ENCODE peak calls at places on chromosomes 13 and 19, in ten cellular contexts. One of them, this sample, is unnamed.

GRCh38 chr19:46372901-46373572 is 26.1 kb downstream of the PPP5C start:
- DNase-seq in AG10803: peak
- DNase-seq in tibial artery: no peak
- DNase-seq in NCI-H2081: no peak
- DNase-seq in NB4: peak
- DNase-seq in omental fat pad: no peak
- DNase-seq in GM10248: no peak
- DNase-seq in left cardiac atrium: no peak
- DNase-seq in psoas muscle: no peak
- DNase-seq in endothelial cell: peak
- DNase-seq in this sample: no peak

GRCh38 chr13:51929699-51930098 is 67.9 kb downstream of the CCDC70 start:
- DNase-seq in AG10803: no peak
- DNase-seq in tibial artery: no peak
- DNase-seq in NCI-H2081: no peak
- DNase-seq in NB4: no peak
- DNase-seq in omental fat pad: no peak
- DNase-seq in GM10248: no peak
- DNase-seq in left cardiac atrium: no peak
- DNase-seq in psoas muscle: no peak
- DNase-seq in endothelial cell: no peak
- DNase-seq in this sample: no peak

GRCh38 chr19:8592231-8593009 is 15.2 kb upstream of the MYO1F start:
- DNase-seq in AG10803: peak
- DNase-seq in tibial artery: peak
- DNase-seq in NCI-H2081: no peak
- DNase-seq in NB4: peak
- DNase-seq in omental fat pad: peak
- DNase-seq in GM10248: peak
- DNase-seq in left cardiac atrium: peak
- DNase-seq in psoas muscle: peak
- DNase-seq in endothelial cell: peak
- DNase-seq in this sample: peak

GRCh38 chr19:15779756-15780476 is 7.5 kb upstream of the OR10H5 start:
- DNase-seq in AG10803: peak
- DNase-seq in tibial artery: peak
- DNase-seq in NCI-H2081: no peak
- DNase-seq in NB4: no peak
- DNase-seq in omental fat pad: no peak
- DNase-seq in GM10248: no peak
- DNase-seq in left cardiac atrium: peak
- DNase-seq in psoas muscle: peak
- DNase-seq in endothelial cell: no peak
- DNase-seq in this sample: no peak

GRCh38 chr19:1261863-1262686 is 7.1 kb upstream of the CIRBP start:
- DNase-seq in AG10803: peak
- DNase-seq in tibial artery: peak
- DNase-seq in NCI-H2081: no peak
- DNase-seq in NB4: no peak
- DNase-seq in omental fat pad: no peak
- DNase-seq in GM10248: no peak
- DNase-seq in left cardiac atrium: no peak
- DNase-seq in psoas muscle: peak
- DNase-seq in endothelial cell: no peak
- DNase-seq in this sample: no peak

GRCh38 chr13:38542601-38543000 is 144.3 kb upstream of the FREM2 start:
- DNase-seq in AG10803: no peak
- DNase-seq in tibial artery: no peak
- DNase-seq in NCI-H2081: no peak
- DNase-seq in NB4: no peak
- DNase-seq in omental fat pad: no peak
- DNase-seq in GM10248: no peak
- DNase-seq in left cardiac atrium: no peak
- DNase-seq in psoas muscle: no peak
- DNase-seq in endothelial cell: no peak
- DNase-seq in this sample: no peak

GRCh38 chr13:98466634-98467236 is 110.2 kb downstream of the STK24 start:
- DNase-seq in AG10803: peak
- DNase-seq in tibial artery: no peak
- DNase-seq in NCI-H2081: peak
- DNase-seq in NB4: peak
- DNase-seq in omental fat pad: no peak
- DNase-seq in GM10248: no peak
- DNase-seq in left cardiac atrium: no peak
- DNase-seq in psoas muscle: peak
- DNase-seq in endothelial cell: peak
- DNase-seq in this sample: peak

GRCh38 chr13:40984670-40985366 is 34.3 kb downstream of the ELF1 start:
- DNase-seq in AG10803: no peak
- DNase-seq in tibial artery: no peak
- DNase-seq in NCI-H2081: no peak
- DNase-seq in NB4: no peak
- DNase-seq in omental fat pad: no peak
- DNase-seq in GM10248: no peak
- DNase-seq in left cardiac atrium: no peak
- DNase-seq in psoas muscle: no peak
- DNase-seq in endothelial cell: no peak
- DNase-seq in this sample: peak

GRCh38 chr19:34540811-34541557 is 59.4 kb downstream of the WTIP start:
- DNase-seq in AG10803: no peak
- DNase-seq in tibial artery: no peak
- DNase-seq in NCI-H2081: no peak
- DNase-seq in NB4: no peak
- DNase-seq in omental fat pad: no peak
- DNase-seq in GM10248: no peak
- DNase-seq in left cardiac atrium: no peak
- DNase-seq in psoas muscle: no peak
- DNase-seq in endothelial cell: no peak
- DNase-seq in this sample: no peak

GRCh38 chr19:19460761-19461265 is 54.5 kb downstream of the TSSK6 start:
- DNase-seq in AG10803: peak
- DNase-seq in tibial artery: peak
- DNase-seq in NCI-H2081: no peak
- DNase-seq in NB4: no peak
- DNase-seq in omental fat pad: no peak
- DNase-seq in GM10248: peak
- DNase-seq in left cardiac atrium: peak
- DNase-seq in psoas muscle: peak
- DNase-seq in endothelial cell: peak
- DNase-seq in this sample: no peak

GRCh38 chr19:10670876-10671804 is 17.0 kb downstream of the ILF3 start:
- DNase-seq in AG10803: no peak
- DNase-seq in tibial artery: no peak
- DNase-seq in NCI-H2081: no peak
- DNase-seq in NB4: no peak
- DNase-seq in omental fat pad: no peak
- DNase-seq in GM10248: no peak
- DNase-seq in left cardiac atrium: no peak
- DNase-seq in psoas muscle: no peak
- DNase-seq in endothelial cell: no peak
- DNase-seq in this sample: no peak

GRCh38 chr13:99809931-99810330 is 161.6 kb downstream of the ZIC5 start:
- DNase-seq in AG10803: no peak
- DNase-seq in tibial artery: no peak
- DNase-seq in NCI-H2081: no peak
- DNase-seq in NB4: no peak
- DNase-seq in omental fat pad: no peak
- DNase-seq in GM10248: no peak
- DNase-seq in left cardiac atrium: no peak
- DNase-seq in psoas muscle: no peak
- DNase-seq in endothelial cell: no peak
- DNase-seq in this sample: no peak

GRCh38 chr19:1170938-1171754 is 2.9 kb downstream of the SBNO2 start:
- DNase-seq in AG10803: no peak
- DNase-seq in tibial artery: no peak
- DNase-seq in NCI-H2081: no peak
- DNase-seq in NB4: no peak
- DNase-seq in omental fat pad: no peak
- DNase-seq in GM10248: no peak
- DNase-seq in left cardiac atrium: no peak
- DNase-seq in psoas muscle: no peak
- DNase-seq in endothelial cell: no peak
- DNase-seq in this sample: no peak

GRCh38 chr19:13974073-13974472 is 21.8 kb downstream of the DCAF15 start:
- DNase-seq in AG10803: no peak
- DNase-seq in tibial artery: no peak
- DNase-seq in NCI-H2081: peak
- DNase-seq in NB4: no peak
- DNase-seq in omental fat pad: no peak
- DNase-seq in GM10248: no peak
- DNase-seq in left cardiac atrium: no peak
- DNase-seq in psoas muscle: no peak
- DNase-seq in endothelial cell: no peak
- DNase-seq in this sample: no peak